ENCODE peak calls at places on chromosomes 12 and 14, in eight cellular contexts. O, S, U, A, M, E, P and Y are unnamed samples.

GRCh38 chr12:46786774-46787173 is 39.0 kb downstream of the SLC38A4 start:
- DNase-seq in O (no peak), S (no peak), U (no peak), A (no peak), M (peak; percentile 28), E (no peak), P (no peak), Y (no peak)

GRCh38 chr14:54166049-54166950 is 209.7 kb upstream of the BMP4 start:
- DNase-seq in O (no peak), S (no peak), U (no peak), A (no peak), M (no peak), E (no peak), P (no peak), Y (no peak)

GRCh38 chr12:43370299-43370698 is 181.7 kb downstream of the ADAMTS20 start:
- DNase-seq in O (no peak), S (no peak), U (no peak), A (no peak), M (no peak), E (no peak), P (no peak), Y (no peak)

GRCh38 chr12:14284189-14284722 is 81.2 kb upstream of the ATF7IP start:
- DNase-seq in O (peak; percentile 40), S (no peak), U (no peak), A (no peak), M (no peak), E (no peak), P (no peak), Y (no peak)

GRCh38 chr14:32512813-32513212 is 183.7 kb downstream of the AKAP6 start:
- DNase-seq in O (no peak), S (no peak), U (no peak), A (no peak), M (no peak), E (no peak), P (no peak), Y (no peak)

GRCh38 chr14:31561155-31561846 is at the start of gene NUBPL:
- DNase-seq in O (peak; percentile 97), S (peak; percentile 97), U (peak; percentile 98), A (peak; percentile 97), M (peak; percentile 97), E (peak; percentile 86), P (peak; percentile 100), Y (peak; percentile 71)

GRCh38 chr14:96965885-96966595 is 168.9 kb downstream of the VRK1 start:
- DNase-seq in O (no peak), S (no peak), U (no peak), A (no peak), M (no peak), E (no peak), P (no peak), Y (no peak)

GRCh38 chr12:54349031-54349430 is 15.3 kb downstream of the GPR84 start:
- DNase-seq in O (no peak), S (no peak), U (no peak), A (no peak), M (no peak), E (no peak), P (no peak), Y (no peak)

GRCh38 chr12:108896331-108896730 is 16.4 kb downstream of the DAO start:
- DNase-seq in O (no peak), S (no peak), U (no peak), A (no peak), M (no peak), E (no peak), P (no peak), Y (no peak)

GRCh38 chr14:93115920-93116675 is at the start of gene ITPK1:
- DNase-seq in O (peak; percentile 54), S (peak; percentile 71), U (peak; percentile 86), A (peak; percentile 36), M (peak; percentile 78), E (no peak), P (peak; percentile 75), Y (no peak)

GRCh38 chr12:132414634-132415340 is 75.2 kb upstream of the FBRSL1 start:
- DNase-seq in O (peak; percentile 85), S (peak; percentile 86), U (peak; percentile 88), A (peak; percentile 72), M (peak; percentile 92), E (peak; percentile 84), P (peak; percentile 92), Y (peak; percentile 11)

GRCh38 chr14:106308839-106309389 is 782.5 kb downstream of the TMEM121 start:
- DNase-seq in O (no peak), S (peak; percentile 96), U (peak; percentile 75), A (peak; percentile 83), M (no peak), E (no peak), P (no peak), Y (no peak)

GRCh38 chr12:94205738-94206310 is 57.4 kb downstream of the PLXNC1 start:
- DNase-seq in O (no peak), S (no peak), U (no peak), A (no peak), M (no peak), E (no peak), P (no peak), Y (no peak)